ENCODE peak calls at places on chromosomes 5 and 9, in four cellular contexts. One of them, this sample, is unnamed. For H3K4me1, the result is how much of the 10 kb centered on the place peaks cover.

GRCh38 chr9:104808030-104808614 is 44.2 kb downstream of the NIPSNAP3B start:
- DNase-seq in colonic mucosa: no peak
- DNase-seq in tibial artery: no peak
- DNase-seq in effector memory CD4-positive, alpha-beta T cell: no peak
- DNase-seq in this sample: no peak

GRCh38 chr5:124341066-124341943 is 405.1 kb downstream of the ZNF608 start:
- DNase-seq in colonic mucosa: no peak
- DNase-seq in tibial artery: no peak
- DNase-seq in effector memory CD4-positive, alpha-beta T cell: no peak
- DNase-seq in this sample: no peak

GRCh38 chr9:126569036-126569435 is 44.7 kb upstream of the LMX1B start:
- DNase-seq in colonic mucosa: no peak
- DNase-seq in tibial artery: no peak
- DNase-seq in effector memory CD4-positive, alpha-beta T cell: no peak
- DNase-seq in this sample: no peak

GRCh38 chr5:139565411-139566305 is 4.5 kb downstream of the UBE2D2 start:
- DNase-seq in colonic mucosa: no peak
- DNase-seq in tibial artery: no peak
- DNase-seq in effector memory CD4-positive, alpha-beta T cell: peak
- DNase-seq in this sample: no peak

GRCh38 chr5:120388016-120388781 is 75.9 kb upstream of the PRR16 start:
- DNase-seq in colonic mucosa: no peak
- DNase-seq in tibial artery: no peak
- DNase-seq in effector memory CD4-positive, alpha-beta T cell: no peak
- DNase-seq in this sample: no peak

GRCh38 chr5:84816746-84817547 is 432.3 kb upstream of the EDIL3 start:
- DNase-seq in colonic mucosa: no peak
- DNase-seq in tibial artery: no peak
- DNase-seq in effector memory CD4-positive, alpha-beta T cell: no peak
- DNase-seq in this sample: no peak

GRCh38 chr9:459491-460444 is 245.1 kb downstream of the DOCK8 start:
- DNase-seq in colonic mucosa: no peak
- DNase-seq in tibial artery: no peak
- DNase-seq in effector memory CD4-positive, alpha-beta T cell: no peak
- DNase-seq in this sample: no peak

GRCh38 chr5:16461782-16462181 is 3.8 kb downstream of the ZNF622 start:
- DNase-seq in colonic mucosa: no peak
- DNase-seq in tibial artery: no peak
- DNase-seq in effector memory CD4-positive, alpha-beta T cell: no peak
- DNase-seq in this sample: no peak

GRCh38 chr9:101326501-101326900 is 58.3 kb downstream of the BAAT start:
- DNase-seq in colonic mucosa: no peak
- DNase-seq in tibial artery: no peak
- DNase-seq in effector memory CD4-positive, alpha-beta T cell: no peak
- DNase-seq in this sample: no peak

GRCh38 chr5:109655841-109656240 is 33.9 kb upstream of the MAN2A1 start:
- DNase-seq in colonic mucosa: no peak
- DNase-seq in tibial artery: no peak
- DNase-seq in effector memory CD4-positive, alpha-beta T cell: no peak
- DNase-seq in this sample: no peak

GRCh38 chr5:142484821-142485387 is 160.1 kb upstream of the SPRY4 start:
- DNase-seq in colonic mucosa: no peak
- DNase-seq in tibial artery: no peak
- DNase-seq in effector memory CD4-positive, alpha-beta T cell: no peak
- DNase-seq in this sample: no peak

GRCh38 chr5:156920042-156920860 is 42.8 kb downstream of the TIMD4 start:
- DNase-seq in colonic mucosa: no peak
- DNase-seq in tibial artery: no peak
- DNase-seq in effector memory CD4-positive, alpha-beta T cell: no peak
- DNase-seq in this sample: no peak

GRCh38 chr5:140311011-140311467 is 8.1 kb upstream of the PFDN1 start:
- DNase-seq in colonic mucosa: peak
- DNase-seq in tibial artery: no peak
- DNase-seq in effector memory CD4-positive, alpha-beta T cell: no peak
- DNase-seq in this sample: no peak

GRCh38 chr9:92480332-92480771 is 2.0 kb downstream of the ASPN start:
- DNase-seq in colonic mucosa: no peak
- DNase-seq in tibial artery: no peak
- DNase-seq in effector memory CD4-positive, alpha-beta T cell: no peak
- DNase-seq in this sample: no peak

GRCh38 chr5:98927242-98927987 is 1.4 kb downstream of the CHD1 start:
- DNase-seq in colonic mucosa: peak
- DNase-seq in tibial artery: peak
- DNase-seq in effector memory CD4-positive, alpha-beta T cell: peak
- DNase-seq in this sample: no peak

GRCh38 chr5:79842991-79843390 is 148.1 kb downstream of the MTX3 start:
- DNase-seq in colonic mucosa: no peak
- DNase-seq in tibial artery: no peak
- DNase-seq in effector memory CD4-positive, alpha-beta T cell: no peak
- DNase-seq in this sample: no peak

GRCh38 chr5:52799358-52799982 is 11.8 kb downstream of the ITGA1 start:
- DNase-seq in colonic mucosa: peak
- DNase-seq in tibial artery: peak
- DNase-seq in effector memory CD4-positive, alpha-beta T cell: no peak
- DNase-seq in this sample: no peak

GRCh38 chr5:40834391-40834848 is 602 bp downstream of the RPL37 start:
- DNase-seq in colonic mucosa: peak
- DNase-seq in tibial artery: no peak
- DNase-seq in effector memory CD4-positive, alpha-beta T cell: peak
- DNase-seq in this sample: no peak

GRCh38 chr9:99269429-99269828 is 47.3 kb downstream of the SEC61B start:
- DNase-seq in colonic mucosa: no peak
- DNase-seq in tibial artery: no peak
- DNase-seq in effector memory CD4-positive, alpha-beta T cell: no peak
- DNase-seq in this sample: no peak

GRCh38 chr9:133794006-133794760 is 56.0 kb upstream of the SARDH start:
- DNase-seq in colonic mucosa: no peak
- DNase-seq in tibial artery: no peak
- DNase-seq in effector memory CD4-positive, alpha-beta T cell: no peak
- DNase-seq in this sample: no peak

GRCh38 chr5:97735209-97735608 is 552.2 kb upstream of the RIOK2 start:
- DNase-seq in colonic mucosa: no peak
- DNase-seq in tibial artery: no peak
- DNase-seq in effector memory CD4-positive, alpha-beta T cell: no peak
- DNase-seq in this sample: peak

GRCh38 chr9:127184641-127185040 is 62.2 kb upstream of the ANGPTL2 start:
- DNase-seq in colonic mucosa: no peak
- DNase-seq in tibial artery: peak
- DNase-seq in effector memory CD4-positive, alpha-beta T cell: no peak
- DNase-seq in this sample: peak

GRCh38 chr5:77852514-77853352 is 76.6 kb upstream of the TBCA start:
- DNase-seq in colonic mucosa: peak
- DNase-seq in tibial artery: no peak
- DNase-seq in effector memory CD4-positive, alpha-beta T cell: no peak
- DNase-seq in this sample: no peak

GRCh38 chr5:10192309-10192708 is 57.4 kb downstream of the ATPSCKMT start:
- DNase-seq in colonic mucosa: no peak
- DNase-seq in tibial artery: no peak
- DNase-seq in effector memory CD4-positive, alpha-beta T cell: no peak
- DNase-seq in this sample: no peak

GRCh38 chr9:92666912-92667532 is 2.9 kb downstream of the IPPK start:
- DNase-seq in colonic mucosa: no peak
- DNase-seq in tibial artery: no peak
- DNase-seq in effector memory CD4-positive, alpha-beta T cell: no peak
- DNase-seq in this sample: no peak

GRCh38 chr9:93043122-93043521 is 15.4 kb upstream of the SUSD3 start:
- DNase-seq in colonic mucosa: no peak
- DNase-seq in tibial artery: no peak
- DNase-seq in effector memory CD4-positive, alpha-beta T cell: no peak
- DNase-seq in this sample: no peak

GRCh38 chr5:119321569-119322311 is 34.1 kb upstream of the TNFAIP8 start:
- DNase-seq in colonic mucosa: no peak
- DNase-seq in tibial artery: no peak
- DNase-seq in effector memory CD4-positive, alpha-beta T cell: no peak
- DNase-seq in this sample: no peak

GRCh38 chr5:124847907-124848306 is 101.5 kb upstream of the ZNF608 start:
- DNase-seq in colonic mucosa: no peak
- DNase-seq in tibial artery: no peak
- DNase-seq in effector memory CD4-positive, alpha-beta T cell: no peak
- DNase-seq in this sample: no peak

GRCh38 chr5:4580772-4581171 is 559.4 kb upstream of the ADAMTS16 start:
- DNase-seq in colonic mucosa: no peak
- DNase-seq in tibial artery: no peak
- DNase-seq in effector memory CD4-positive, alpha-beta T cell: no peak
- DNase-seq in this sample: no peak

GRCh38 chr5:181260720-181261319 is at the start of gene TRIM52:
- DNase-seq in colonic mucosa: peak
- DNase-seq in tibial artery: peak
- DNase-seq in effector memory CD4-positive, alpha-beta T cell: peak
- DNase-seq in this sample: peak

GRCh38 chr9:72726951-72727350 is 205.5 kb downstream of the TMC1 start:
- DNase-seq in colonic mucosa: no peak
- DNase-seq in tibial artery: no peak
- DNase-seq in effector memory CD4-positive, alpha-beta T cell: no peak
- DNase-seq in this sample: no peak

GRCh38 chr5:80591352-80591751 is 21.3 kb upstream of the ANKRD34B start:
- DNase-seq in colonic mucosa: no peak
- DNase-seq in tibial artery: no peak
- DNase-seq in effector memory CD4-positive, alpha-beta T cell: no peak
- DNase-seq in this sample: no peak

GRCh38 chr9:36504154-36504550 is 68.5 kb upstream of the MELK start:
- DNase-seq in colonic mucosa: no peak
- DNase-seq in tibial artery: no peak
- DNase-seq in effector memory CD4-positive, alpha-beta T cell: no peak
- DNase-seq in this sample: no peak

GRCh38 chr5:133026664-133027153 is 360 bp upstream of the ZCCHC10 start:
- DNase-seq in colonic mucosa: no peak
- DNase-seq in tibial artery: no peak
- DNase-seq in effector memory CD4-positive, alpha-beta T cell: no peak
- DNase-seq in this sample: no peak

GRCh38 chr5:133029321-133029720 is 3.0 kb upstream of the ZCCHC10 start:
- DNase-seq in colonic mucosa: no peak
- DNase-seq in tibial artery: no peak
- DNase-seq in effector memory CD4-positive, alpha-beta T cell: no peak
- DNase-seq in this sample: no peak

GRCh38 chr5:133034064-133034463 is 7.7 kb upstream of the ZCCHC10 start:
- DNase-seq in colonic mucosa: no peak
- DNase-seq in tibial artery: no peak
- DNase-seq in effector memory CD4-positive, alpha-beta T cell: no peak
- DNase-seq in this sample: no peak

GRCh38 chr5:133032852-133033742 is 6.7 kb upstream of the ZCCHC10 start:
- DNase-seq in colonic mucosa: peak
- DNase-seq in tibial artery: no peak
- DNase-seq in effector memory CD4-positive, alpha-beta T cell: no peak
- DNase-seq in this sample: no peak

DNA sequence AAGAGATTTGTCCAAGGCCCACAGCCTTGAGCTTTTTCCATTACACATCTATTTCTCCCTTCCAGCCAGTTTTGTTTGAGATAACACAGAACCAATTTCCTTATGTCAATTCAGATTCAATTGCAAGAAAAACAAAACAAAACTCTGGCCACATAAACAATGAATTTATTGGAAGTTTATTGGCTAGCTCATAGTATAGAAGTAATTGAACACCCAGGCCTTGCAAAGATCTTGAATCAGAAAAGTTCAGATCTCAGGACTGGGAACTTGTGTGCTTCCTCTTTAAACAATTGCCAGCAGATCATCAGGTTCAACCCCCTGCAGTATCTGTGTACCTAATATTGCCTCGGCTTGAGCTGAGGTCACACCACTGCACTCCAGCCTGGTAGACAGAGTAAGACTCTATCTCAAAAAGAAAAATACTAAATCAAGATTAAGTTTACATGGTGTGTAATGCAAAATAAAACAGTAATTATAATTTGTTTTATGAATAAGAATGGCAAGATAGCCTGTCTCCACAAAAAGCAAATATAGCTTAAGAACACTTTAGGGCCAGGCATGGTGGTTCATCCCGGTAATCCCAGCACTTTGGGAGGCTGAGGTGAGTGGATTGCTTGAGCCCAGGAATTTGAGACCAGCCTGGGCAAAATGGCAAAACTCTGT is 4.1 kb upstream of the ZCCHC10 start:
- DNase-seq in colonic mucosa: no peak
- DNase-seq in tibial artery: no peak
- DNase-seq in effector memory CD4-positive, alpha-beta T cell: no peak
- DNase-seq in this sample: no peak
- H3K4me1 ChIP-seq in colonic mucosa: under half
- H3K4me1 ChIP-seq in tibial artery: under half
- H3K4me1 ChIP-seq in effector memory CD4-positive, alpha-beta T cell: under half
- H3K4me1 ChIP-seq in this sample: under half

DNA sequence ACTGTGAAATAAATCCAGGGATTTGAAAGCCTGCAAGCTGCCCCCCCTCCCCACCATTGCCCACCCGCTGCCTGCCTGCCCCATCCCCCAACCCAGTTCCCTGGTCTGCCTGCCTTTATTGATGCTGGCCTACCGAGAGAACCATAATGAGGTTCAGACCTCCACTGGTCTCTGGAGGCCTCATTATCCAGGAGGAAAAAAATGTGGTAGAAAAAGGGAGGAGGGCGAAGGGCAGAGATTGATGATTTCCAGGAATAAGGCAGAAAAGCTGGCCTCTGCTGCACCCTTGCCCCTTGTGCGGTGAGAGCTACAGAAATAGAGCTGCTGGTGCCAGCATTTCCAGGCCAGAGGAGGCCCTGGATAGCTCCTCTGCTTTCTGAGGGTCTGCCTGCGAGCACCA is 216.1 kb downstream of the PAPPA start:
- DNase-seq in colonic mucosa: no peak
- DNase-seq in tibial artery: no peak
- DNase-seq in effector memory CD4-positive, alpha-beta T cell: no peak
- DNase-seq in this sample: no peak
- H3K4me1 ChIP-seq in colonic mucosa: under half
- H3K4me1 ChIP-seq in tibial artery: under half
- H3K4me1 ChIP-seq in effector memory CD4-positive, alpha-beta T cell: under half
- H3K4me1 ChIP-seq in this sample: under half

DNA sequence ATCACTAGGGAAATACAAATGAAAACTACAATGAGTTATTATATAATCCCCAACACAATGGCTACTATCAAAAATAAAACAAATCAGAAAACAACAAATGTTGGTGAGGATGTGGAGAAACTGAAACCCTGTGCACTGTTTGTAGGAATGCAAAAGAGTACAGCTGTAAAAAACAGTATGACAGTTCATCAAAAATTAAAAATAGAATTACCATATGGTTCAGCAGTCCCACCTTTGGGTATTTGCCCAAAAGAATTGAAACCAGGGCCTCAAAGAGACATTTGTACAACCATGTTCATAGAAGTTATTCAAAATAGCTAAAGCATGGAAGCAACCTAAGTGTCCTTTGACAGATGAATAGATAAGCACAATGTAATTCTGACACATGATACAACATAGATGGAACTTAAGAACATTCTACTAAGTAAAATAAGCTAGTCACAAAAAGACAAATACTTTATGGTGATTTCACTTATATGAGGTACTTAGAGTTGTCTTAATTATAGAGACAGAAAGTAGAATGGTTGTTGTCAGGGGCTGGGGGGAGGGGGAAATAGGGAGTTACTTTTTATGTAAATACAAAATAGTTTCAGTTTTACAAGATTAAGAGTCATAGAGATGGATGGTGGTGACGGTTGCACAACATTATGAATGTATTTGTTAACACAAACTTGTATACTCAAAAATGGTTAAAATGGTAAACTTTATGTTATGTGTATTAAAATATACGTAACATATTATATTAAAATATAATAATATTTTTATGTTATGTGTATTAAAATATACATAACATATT is 102.8 kb downstream of the KCTD16 start:
- DNase-seq in colonic mucosa: no peak
- DNase-seq in tibial artery: no peak
- DNase-seq in effector memory CD4-positive, alpha-beta T cell: no peak
- DNase-seq in this sample: no peak
- H3K4me1 ChIP-seq in colonic mucosa: under half
- H3K4me1 ChIP-seq in tibial artery: under half
- H3K4me1 ChIP-seq in effector memory CD4-positive, alpha-beta T cell: under half
- H3K4me1 ChIP-seq in this sample: under half

GRCh38 chr9:131273146-131273545 is 3.2 kb downstream of the FAM78A start:
- DNase-seq in colonic mucosa: no peak
- DNase-seq in tibial artery: no peak
- DNase-seq in effector memory CD4-positive, alpha-beta T cell: no peak
- DNase-seq in this sample: no peak
- H3K4me1 ChIP-seq in colonic mucosa: under half
- H3K4me1 ChIP-seq in tibial artery: under half
- H3K4me1 ChIP-seq in effector memory CD4-positive, alpha-beta T cell: under half
- H3K4me1 ChIP-seq in this sample: under half